ENCODE peak calls at places on chromosomes 5 and 9, in six cellular contexts. W is aorta; S is keratinocyte; F is effector memory CD4-positive, alpha-beta T cell; H is WERI-Rb-1; C is Jurkat, Clone E6-1. N is an unnamed sample.
A peak's percentile ranks its signal among the peaks of the same experiment; 100 is the strongest.

GRCh38 chr5:108541816-108542215 is 159.9 kb upstream of the FBXL17 start:
- DNase-seq in F (no peak), W (no peak), H (no peak), C (no peak), S (no peak), N (peak; percentile 81)

GRCh38 chr5:56914678-56915077 is 5.3 kb downstream of the SETD9 start:
- DNase-seq in H (no peak), W (no peak), S (no peak), F (no peak), C (no peak), N (no peak)

GRCh38 chr9:114588671-114589526 is 1.3 kb downstream of the ATP6V1G1 start:
- DNase-seq in W (no peak), C (no peak), F (no peak), H (no peak), S (no peak), N (no peak)

GRCh38 chr5:157516626-157517325 is 56.8 kb downstream of the NIPAL4 start:
- DNase-seq in C (no peak), W (peak; percentile 85), H (no peak), F (no peak), S (no peak), N (no peak)

GRCh38 chr5:97172227-97172626 is 10.8 kb downstream of the RIOK2 start:
- DNase-seq in C (no peak), H (no peak), S (no peak), F (no peak), W (no peak), N (no peak)

GRCh38 chr5:124963236-124963929 is 216.9 kb upstream of the ZNF608 start:
- DNase-seq in W (no peak), C (no peak), H (no peak), S (no peak), F (no peak), N (no peak)

GRCh38 chr5:8192840-8193239 is 323.9 kb downstream of the MTRR start:
- DNase-seq in S (no peak), C (no peak), H (no peak), F (no peak), W (no peak), N (no peak)

GRCh38 chr5:67094476-67095300 is 101.9 kb downstream of the CD180 start:
- DNase-seq in W (no peak), F (no peak), S (no peak), H (peak; percentile 68), C (no peak), N (no peak)

GRCh38 chr5:168987540-168988300 is 313.2 kb downstream of the SLIT3 start:
- DNase-seq in S (peak; percentile 23), H (peak; percentile 67), W (peak; percentile 80), C (peak; percentile 35), F (no peak), N (peak; percentile 59)

GRCh38 chr9:129337287-129338140 is 159.5 kb upstream of the IER5L start:
- DNase-seq in C (no peak), W (peak; percentile 60), S (no peak), F (no peak), H (no peak), N (no peak)
- H3K4me3 ChIP-seq in C (no peak overlapping the region), W (no peak overlapping the region), S (peak overlapping the region; percentile 26), F (peak overlapping the region; percentile 52), H (no peak overlapping the region), N (no peak overlapping the region)

GRCh38 chr9:127734247-127734746 is 797 bp downstream of the TOR2A start:
- DNase-seq in F (no peak), W (no peak), S (no peak), C (no peak), H (peak; percentile 30), N (no peak)
- H3K4me3 ChIP-seq in F (peak overlapping the region; percentile 70), W (no peak overlapping the region), S (peak overlapping the region; percentile 64), C (peak overlapping the region; percentile 70), H (peak overlapping the region; percentile 69), N (peak overlapping the region; percentile 69)

GRCh38 chr9:35073276-35073607 is 817 bp upstream of the VCP start:
- DNase-seq in C (no peak), W (no peak), S (no peak), H (no peak), F (no peak), N (peak; percentile 21)
- H3K4me3 ChIP-seq in C (no peak overlapping the region), W (no peak overlapping the region), S (no peak overlapping the region), H (no peak overlapping the region), F (peak overlapping the region; percentile 24), N (no peak overlapping the region)

GRCh38 chr9:35645736-35646582 is 4.8 kb downstream of the SIT1 start:
- DNase-seq in S (no peak), H (peak; percentile 53), W (peak; percentile 55), F (no peak), C (peak; percentile 64), N (no peak)
- H3K4me3 ChIP-seq in S (peak overlapping the region; percentile 54), H (peak overlapping the region; percentile 81), W (peak overlapping the region; percentile 37), F (peak overlapping the region; percentile 65), C (peak overlapping the region; percentile 75), N (peak overlapping the region; percentile 82)

GRCh38 chr5:141360685-141361084 is 891 bp downstream of the PCDHGB2 start:
- DNase-seq in C (no peak), W (no peak), F (no peak), S (no peak), H (no peak), N (no peak)

GRCh38 chr5:141362719-141363118 is 1.2 kb upstream of the PCDHGA5 start:
- DNase-seq in W (no peak), C (no peak), H (no peak), S (no peak), F (no peak), N (no peak)

GRCh38 chr5:141366016-141366896 is 2.3 kb downstream of the PCDHGA5 start:
- DNase-seq in F (no peak), W (no peak), S (no peak), H (no peak), C (no peak), N (no peak)

GRCh38 chr5:141359790-141360426 is at the start of gene PCDHGB2:
- DNase-seq in W (no peak), S (no peak), F (no peak), C (peak; percentile 24), H (no peak), N (peak; percentile 64)

GRCh38 chr5:141363952-141364660 is at the start of gene PCDHGA5:
- DNase-seq in S (no peak), C (no peak), H (no peak), F (no peak), W (no peak), N (no peak)
- H3K4me3 ChIP-seq in S (no peak within 1 kb of the TSS), C (no peak within 1 kb of the TSS), H (no peak within 1 kb of the TSS), F (no peak within 1 kb of the TSS), W (no peak within 1 kb of the TSS), N (no peak within 1 kb of the TSS)

DNA sequence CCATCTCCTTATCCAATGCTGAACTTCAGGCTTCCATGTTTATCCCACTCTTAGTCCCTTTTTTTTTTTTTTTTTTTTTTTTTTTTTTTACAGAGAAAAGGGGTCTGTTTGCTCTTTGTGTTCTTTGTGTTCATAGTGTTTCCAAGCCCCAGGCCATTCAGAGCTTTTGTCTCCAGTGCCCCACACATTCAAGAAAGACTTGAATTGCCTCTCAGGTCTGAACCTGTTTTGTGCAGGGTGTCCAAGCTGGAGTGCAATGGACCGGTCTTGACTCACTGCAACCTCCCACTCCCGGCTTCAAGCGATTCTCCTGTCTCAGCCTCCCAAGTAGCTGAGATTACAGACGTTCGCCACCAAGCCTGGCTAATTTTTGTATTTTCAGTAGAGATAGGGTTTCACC is 191.2 kb downstream of the PALM2AKAP2 start:
- DNase-seq in F (no peak), H (no peak), S (no peak), C (no peak), W (no peak), N (no peak)
- H3K4me3 ChIP-seq in F (no peak overlapping the region), H (no peak overlapping the region), S (no peak overlapping the region), C (no peak overlapping the region), W (no peak overlapping the region), N (no peak overlapping the region)